ENCODE peak calls at places on chromosomes 7 and 10, in five cellular contexts. Y, I, F, U and Z are unnamed samples.

GRCh38 chr7:36301914-36302771 is 87.5 kb upstream of the ANLN start:
- DNase-seq in Y (no peak), I (no peak), F (no peak), U (no peak), Z (no peak)

GRCh38 chr10:132158810-132159209 is 27.9 kb upstream of the DPYSL4 start:
- DNase-seq in Y (no peak), I (no peak), F (no peak), U (no peak), Z (no peak)

GRCh38 chr10:1410469-1411395 is 326.6 kb downstream of the ADARB2 start:
- DNase-seq in Y (no peak), I (no peak), F (no peak), U (no peak), Z (no peak)

GRCh38 chr7:158135931-158136330 is 451.7 kb downstream of the PTPRN2 start:
- DNase-seq in Y (no peak), I (no peak), F (no peak), U (no peak), Z (no peak)

GRCh38 chr10:51895209-51895608 is 195.8 kb upstream of the CSTF2T start:
- DNase-seq in Y (no peak), I (no peak), F (no peak), U (no peak), Z (no peak)

GRCh38 chr7:142754681-142755575 is 5.7 kb downstream of the PRSS1 start:
- DNase-seq in Y (no peak), I (no peak), F (no peak), U (no peak), Z (no peak)

GRCh38 chr7:36448781-36449379 is 59.2 kb downstream of the ANLN start:
- DNase-seq in Y (peak; percentile 30), I (no peak), F (no peak), U (no peak), Z (no peak)

GRCh38 chr7:35869810-35870209 is 69.0 kb downstream of the SEPTIN7 start:
- DNase-seq in Y (no peak), I (no peak), F (no peak), U (no peak), Z (no peak)

GRCh38 chr10:131644864-131645658 is 255.7 kb upstream of the PPP2R2D start:
- DNase-seq in Y (no peak), I (no peak), F (no peak), U (no peak), Z (no peak)

DNA sequence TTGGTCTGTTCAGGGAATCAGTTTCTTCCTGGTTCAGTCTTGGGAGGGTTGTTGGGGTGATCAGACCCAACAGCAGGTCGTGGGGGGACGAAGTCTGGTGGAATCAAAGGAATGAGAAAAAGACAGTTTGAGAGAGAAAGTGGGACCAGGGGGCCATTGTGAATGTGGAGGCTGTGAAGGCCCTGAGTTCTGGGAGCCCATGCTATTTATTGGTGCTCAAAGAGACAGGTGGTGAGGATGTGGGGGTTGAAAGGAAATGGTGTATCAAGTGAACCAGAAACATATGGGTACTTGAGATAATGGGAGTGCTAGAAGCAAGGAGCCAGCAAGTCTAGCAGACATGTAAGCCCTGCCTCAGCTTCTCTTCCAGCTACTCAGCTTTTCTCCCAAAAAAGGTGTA is 84.1 kb downstream of the CCSER2 start:
- DNase-seq in Y (no peak), I (no peak), F (no peak), U (no peak), Z (no peak)
- TF ChIP-seq SUZ12 in Y (no peak), I (no peak), F (no peak), U (no peak), Z (no peak)

GRCh38 chr10:113959383-113959760 is 84.3 kb upstream of the ADRB1 start:
- DNase-seq in Y (no peak), I (no peak), F (no peak), U (no peak), Z (no peak)

GRCh38 chr10:113961261-113961938 is 82.3 kb upstream of the ADRB1 start:
- DNase-seq in Y (no peak), I (peak; percentile 86), F (no peak), U (no peak), Z (no peak)

GRCh38 chr10:113957013-113957412 is 86.7 kb upstream of the ADRB1 start:
- DNase-seq in Y (peak; percentile 65), I (no peak), F (no peak), U (no peak), Z (no peak)

GRCh38 chr10:113960617-113961260 is 82.9 kb upstream of the ADRB1 start:
- DNase-seq in Y (peak; percentile 54), I (no peak), F (no peak), U (peak; percentile 10), Z (peak; percentile 18)

GRCh38 chr10:113958631-113959382 is 84.9 kb upstream of the ADRB1 start:
- DNase-seq in Y (peak; percentile 88), I (no peak), F (no peak), U (no peak), Z (no peak)
- TF ChIP-seq SUZ12 in Y (no peak), I (no peak), F (no peak), U (no peak), Z (no peak)

GRCh38 chr10:97607076-97607635 is 17.6 kb downstream of the C10orf62 start:
- DNase-seq in Y (no peak), I (no peak), F (no peak), U (no peak), Z (no peak)

GRCh38 chr10:97618285-97618684 is 15.0 kb downstream of the MORN4 start:
- DNase-seq in Y (no peak), I (no peak), F (no peak), U (no peak), Z (no peak)

GRCh38 chr10:97608991-97609561 is 19.6 kb downstream of the C10orf62 start:
- DNase-seq in Y (no peak), I (no peak), F (peak; percentile 3), U (no peak), Z (no peak)

GRCh38 chr10:97611473-97611872 is 21.8 kb downstream of the MORN4 start:
- DNase-seq in Y (no peak), I (no peak), F (peak; percentile 7), U (no peak), Z (no peak)

DNA sequence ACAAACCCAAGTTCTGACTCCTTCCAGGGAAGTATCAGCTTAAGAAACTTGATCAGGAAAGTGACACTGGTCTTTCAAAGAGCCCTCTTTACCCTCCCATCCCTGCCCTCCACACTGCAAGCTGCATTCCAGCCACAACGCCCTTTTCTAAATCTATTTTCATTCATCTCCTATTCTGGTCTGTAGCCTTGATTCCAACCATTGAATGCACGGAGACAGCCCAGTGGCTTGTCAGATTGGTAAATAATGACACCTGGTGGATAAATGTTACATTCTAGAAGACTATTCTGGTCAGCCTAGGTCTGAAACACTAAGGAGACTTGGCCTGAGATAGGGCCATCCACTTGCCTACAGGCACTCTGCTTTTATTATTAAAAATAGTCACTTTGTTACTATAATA is 20.9 kb downstream of the MORN4 start:
- DNase-seq in Y (peak; percentile 45), I (no peak), F (peak; percentile 42), U (peak; percentile 27), Z (peak; percentile 40)
- TF ChIP-seq SUZ12 in Y (no peak), I (no peak), F (no peak), U (no peak), Z (no peak)

GRCh38 chr10:99870051-99870730 is 87.8 kb downstream of the ABCC2 start:
- DNase-seq in Y (no peak), I (no peak), F (no peak), U (no peak), Z (no peak)
- TF ChIP-seq SUZ12 in Y (no peak), I (no peak), F (no peak), U (no peak), Z (no peak)

GRCh38 chr10:89426230-89426868 is 12.0 kb downstream of the IFIT5 start:
- DNase-seq in Y (peak; percentile 41), I (no peak), F (peak; percentile 53), U (no peak), Z (no peak)

GRCh38 chr10:89419548-89419947 is 5.2 kb downstream of the IFIT5 start:
- DNase-seq in Y (no peak), I (no peak), F (peak; percentile 20), U (no peak), Z (no peak)

GRCh38 chr10:89425000-89425399 is 10.6 kb downstream of the IFIT5 start:
- DNase-seq in Y (peak; percentile 14), I (no peak), F (no peak), U (no peak), Z (no peak)

GRCh38 chr10:89416465-89416864 is 2.1 kb downstream of the IFIT5 start:
- DNase-seq in Y (no peak), I (no peak), F (no peak), U (no peak), Z (no peak)

DNA sequence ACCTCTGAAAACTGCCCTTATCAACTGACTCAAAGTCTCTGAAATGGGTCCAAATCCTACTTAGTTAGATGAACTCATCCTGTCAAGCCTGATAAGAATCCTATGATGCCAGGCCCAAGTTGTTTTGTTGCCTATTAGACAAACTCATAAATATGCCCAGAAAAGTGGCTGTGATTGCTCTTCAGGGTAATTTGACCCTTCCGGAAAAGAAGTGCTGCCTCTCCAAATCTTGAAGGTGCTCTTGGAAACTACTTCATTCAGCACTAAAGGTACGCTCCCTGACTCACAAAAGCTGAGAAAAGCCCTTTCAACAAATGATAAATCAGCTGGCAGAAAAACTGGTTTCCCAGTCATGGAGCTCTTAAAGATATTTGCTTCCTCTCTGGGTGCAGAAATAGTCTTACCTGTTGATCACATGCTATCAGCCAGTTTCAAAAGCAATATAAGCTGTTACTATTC is 6.7 kb downstream of the IFIT5 start:
- DNase-seq in Y (no peak), I (no peak), F (no peak), U (no peak), Z (no peak)
- TF ChIP-seq SUZ12 in Y (no peak), I (no peak), F (no peak), U (no peak), Z (no peak)

GRCh38 chr10:97097154-97097490 is 88.6 kb downstream of the SLIT1 start:
- DNase-seq in Y (no peak), I (no peak), F (no peak), U (no peak), Z (no peak)

GRCh38 chr10:97099868-97100267 is 85.9 kb downstream of the SLIT1 start:
- DNase-seq in Y (no peak), I (no peak), F (no peak), U (no peak), Z (no peak)

GRCh38 chr10:97095701-97096300 is 90.0 kb downstream of the SLIT1 start:
- DNase-seq in Y (no peak), I (no peak), F (no peak), U (no peak), Z (no peak)

GRCh38 chr10:97099089-97099488 is 86.7 kb downstream of the SLIT1 start:
- DNase-seq in Y (no peak), I (no peak), F (no peak), U (no peak), Z (no peak)

GRCh38 chr10:97096327-97097153 is 89.2 kb downstream of the SLIT1 start:
- DNase-seq in Y (no peak), I (no peak), F (no peak), U (no peak), Z (no peak)
- TF ChIP-seq SUZ12 in Y (no peak), I (no peak), F (no peak), U (no peak), Z (no peak)

GRCh38 chr7:130756316-130756715 is 22.3 kb upstream of the KLF14 start:
- DNase-seq in Y (no peak), I (no peak), F (no peak), U (no peak), Z (no peak)

GRCh38 chr7:130758429-130759056 is 24.5 kb upstream of the KLF14 start:
- DNase-seq in Y (peak; percentile 29), I (no peak), F (peak; percentile 18), U (no peak), Z (peak; percentile 33)
- TF ChIP-seq SUZ12 in Y (no peak), I (no peak), F (no peak), U (no peak), Z (no peak)

GRCh38 chr7:68537228-68538071 is 1060.8 kb upstream of the AUTS2 start:
- DNase-seq in Y (no peak), I (no peak), F (no peak), U (no peak), Z (no peak)
- TF ChIP-seq SUZ12 in Y (no peak), I (no peak), F (no peak), U (no peak), Z (no peak)